ENCODE peak calls at places on chromosomes 11 and 22, in seven cellular contexts. D is CD4-positive, CD25-positive, alpha-beta regulatory T cell; O is activated T-cell treated with anti-CD3 and anti-CD28 coated beads, Interleukin-2, amount 50 U/mL, for 72 hours; R is nucleus accumbens; W is GM03348; T is Peyer's patch; P is occipital lobe. H is an unnamed sample.

GRCh38 chr11:78244080-78244479 is 55.4 kb downstream of the USP35 start:
- DNase-seq in D (no peak), O (no peak), R (no peak), W (no peak), T (no peak), P (no peak), H (no peak)

GRCh38 chr22:42304021-42304790 is 33.8 kb upstream of the TCF20 start:
- DNase-seq in D (no peak), O (no peak), R (no peak), W (no peak), T (no peak), P (no peak), H (no peak)

GRCh38 chr11:19607656-19608360 is 104.8 kb upstream of the NAV2 start:
- DNase-seq in D (no peak), O (no peak), R (no peak), W (no peak), T (no peak), P (no peak), H (no peak)

GRCh38 chr11:62501432-62501891 is 45.1 kb downstream of the AHNAK start:
- DNase-seq in D (no peak), O (no peak), R (peak), W (peak), T (no peak), P (peak), H (peak)

GRCh38 chr22:34111210-34111824 is 191.0 kb upstream of the LARGE1 start:
- DNase-seq in D (peak), O (peak), R (peak), W (peak), T (peak), P (no peak), H (peak)

GRCh38 chr11:71381781-71382505 is 66.2 kb downstream of the DHCR7 start:
- DNase-seq in D (no peak), O (no peak), R (no peak), W (no peak), T (peak), P (no peak), H (no peak)

GRCh38 chr11:130580372-130580771 is 131.9 kb downstream of the ADAMTS15 start:
- DNase-seq in D (no peak), O (no peak), R (peak), W (peak), T (no peak), P (peak), H (peak)

GRCh38 chr22:48186121-48186790 is 1423.8 kb downstream of the TBC1D22A start:
- DNase-seq in D (no peak), O (no peak), R (no peak), W (no peak), T (no peak), P (no peak), H (no peak)

GRCh38 chr22:47192106-47192650 is 429.7 kb downstream of the TBC1D22A start:
- DNase-seq in D (no peak), O (no peak), R (no peak), W (no peak), T (no peak), P (no peak), H (no peak)

GRCh38 chr22:29971607-29972006 is 88.6 kb downstream of the MTMR3 start:
- DNase-seq in D (no peak), O (no peak), R (no peak), W (no peak), T (no peak), P (no peak), H (no peak)

GRCh38 chr22:39917091-39917703 is 16.3 kb downstream of the GRAP2 start:
- DNase-seq in D (no peak), O (no peak), R (no peak), W (no peak), T (no peak), P (no peak), H (no peak)

GRCh38 chr11:33329705-33330329 is 72.6 kb downstream of the HIPK3 start:
- DNase-seq in D (peak), O (peak), R (peak), W (peak), T (no peak), P (no peak), H (peak)

GRCh38 chr11:15775051-15775541 is 581.2 kb downstream of the SOX6 start:
- DNase-seq in D (no peak), O (no peak), R (no peak), W (no peak), T (no peak), P (no peak), H (no peak)

GRCh38 chr22:38788417-38788816 is 5.5 kb downstream of the DNAL4 start:
- DNase-seq in D (no peak), O (no peak), R (no peak), W (peak), T (no peak), P (peak), H (no peak)

GRCh38 chr22:29635734-29636357 is 32.4 kb downstream of the NF2 start:
- DNase-seq in D (peak), O (no peak), R (no peak), W (peak), T (no peak), P (no peak), H (peak)

GRCh38 chr11:36339899-36340298 is 43.8 kb downstream of the PRR5L start:
- DNase-seq in D (no peak), O (no peak), R (peak), W (no peak), T (no peak), P (no peak), H (no peak)

GRCh38 chr11:65891180-65892136 is 985 bp downstream of the CCDC85B start:
- DNase-seq in D (peak), O (peak), R (no peak), W (no peak), T (peak), P (no peak), H (no peak)

GRCh38 chr11:119964136-119965025 is 173.5 kb downstream of the TRIM29 start:
- DNase-seq in D (no peak), O (no peak), R (no peak), W (no peak), T (no peak), P (no peak), H (no peak)

GRCh38 chr11:114340311-114341131 is 44.3 kb downstream of the NNMT start:
- DNase-seq in D (peak), O (peak), R (no peak), W (peak), T (no peak), P (peak), H (peak)

GRCh38 chr22:48404004-48404403 is 1423.7 kb downstream of the BRD1 start:
- DNase-seq in D (no peak), O (no peak), R (no peak), W (peak), T (no peak), P (no peak), H (no peak)

GRCh38 chr11:65419773-65420481 is 2.7 kb upstream of the NEAT1 start:
- DNase-seq in D (peak), O (peak), R (peak), W (peak), T (peak), P (peak), H (peak)

GRCh38 chr11:125201525-125202121 is 37.1 kb downstream of the PKNOX2 start:
- DNase-seq in D (no peak), O (no peak), R (no peak), W (no peak), T (no peak), P (no peak), H (no peak)

GRCh38 chr11:33652001-33652400 is 48.6 kb downstream of the C11orf91 start:
- DNase-seq in D (no peak), O (no peak), R (no peak), W (no peak), T (no peak), P (no peak), H (no peak)

GRCh38 chr22:38313384-38313955 is 3.8 kb downstream of the CSNK1E start:
- DNase-seq in D (peak), O (no peak), R (no peak), W (peak), T (peak), P (no peak), H (no peak)

GRCh38 chr22:48794906-48795305 is 1032.8 kb downstream of the BRD1 start:
- DNase-seq in D (no peak), O (no peak), R (no peak), W (no peak), T (no peak), P (no peak), H (no peak)

GRCh38 chr22:37492428-37493344 is 6.5 kb upstream of the MFNG start:
- DNase-seq in D (peak), O (peak), R (no peak), W (peak), T (peak), P (no peak), H (no peak)

GRCh38 chr22:42662114-42663021 is 13.2 kb upstream of the CYB5R3 start:
- DNase-seq in D (peak), O (peak), R (no peak), W (peak), T (peak), P (peak), H (peak)

GRCh38 chr11:28274216-28274615 is 166.0 kb downstream of the METTL15 start:
- DNase-seq in D (no peak), O (no peak), R (no peak), W (no peak), T (no peak), P (no peak), H (no peak)

GRCh38 chr11:114228401-114229061 is 67.7 kb upstream of the NNMT start:
- DNase-seq in D (no peak), O (no peak), R (peak), W (no peak), T (no peak), P (no peak), H (no peak)

GRCh38 chr11:69343401-69344321 is 49.7 kb downstream of the MYEOV start:
- DNase-seq in D (no peak), O (no peak), R (no peak), W (no peak), T (no peak), P (no peak), H (no peak)

GRCh38 chr11:11731311-11732083 is 109.7 kb upstream of the GALNT18 start:
- DNase-seq in D (no peak), O (no peak), R (no peak), W (peak), T (no peak), P (no peak), H (peak)

GRCh38 chr11:130599073-130599654 is 150.7 kb downstream of the ADAMTS15 start:
- DNase-seq in D (no peak), O (no peak), R (no peak), W (peak), T (no peak), P (no peak), H (no peak)